ENCODE peak calls at places on chromosomes 16 and 17, in four cellular contexts. O is SK-N-SH, T is K562, A is GM12878. G is an unnamed sample.

GRCh38 chr16:21100447-21100846 is 50.2 kb downstream of the DNAH3 start:
- DNase-seq in T (no peak), O (no peak), A (no peak), G (no peak)

GRCh38 chr17:38919316-38920078 is 5.9 kb upstream of the LASP1NB start:
- DNase-seq in T (no peak), A (no peak), O (no peak), G (no peak)

GRCh38 chr17:310111-311010 is 42.2 kb downstream of the RPH3AL start:
- DNase-seq in A (no peak), O (no peak), T (no peak), G (no peak)

GRCh38 chr17:82639628-82640027 is 8.6 kb downstream of the WDR45B start:
- DNase-seq in T (no peak), A (no peak), O (no peak), G (no peak)

GRCh38 chr17:81184596-81184995 is 18.6 kb upstream of the AATK start:
- DNase-seq in A (no peak), O (peak; percentile 82), T (no peak), G (peak; percentile 45)

GRCh38 chr17:10357768-10358167 is 15.0 kb downstream of the MYH13 start:
- DNase-seq in T (peak; percentile 59), O (peak; percentile 27), A (no peak), G (peak; percentile 72)

GRCh38 chr17:45230787-45231480 is 9.2 kb downstream of the FMNL1 start:
- DNase-seq in T (no peak), A (no peak), O (peak; percentile 77), G (no peak)

GRCh38 chr17:67982034-67982640 is 14.1 kb downstream of the C17orf58 start:
- DNase-seq in O (no peak), T (no peak), A (no peak), G (no peak)

GRCh38 chr17:5630434-5630833 is 46.1 kb upstream of the NLRP1 start:
- DNase-seq in O (no peak), A (no peak), T (no peak), G (no peak)

GRCh38 chr17:28404461-28404811 is 1.6 kb downstream of the SLC46A1 start:
- DNase-seq in O (no peak), T (no peak), A (no peak), G (no peak)

GRCh38 chr16:1548727-1549126 is 15.3 kb downstream of the TMEM204 start:
- DNase-seq in A (no peak), T (no peak), O (no peak), G (no peak)

GRCh38 chr17:50676065-50676975 is 31.4 kb downstream of the ANKRD40 start:
- DNase-seq in T (peak; percentile 49), O (no peak), A (no peak), G (no peak)

GRCh38 chr17:80475949-80476876 is at the start of gene NPTX1:
- DNase-seq in O (peak; percentile 87), A (no peak), T (peak; percentile 57), G (no peak)

GRCh38 chr17:76154935-76155845 is 14.1 kb upstream of the FOXJ1 start:
- DNase-seq in A (no peak), T (no peak), O (no peak), G (peak; percentile 6)

GRCh38 chr16:53761967-53762726 is 58.2 kb downstream of the FTO start:
- DNase-seq in T (no peak), A (no peak), O (no peak), G (no peak)

GRCh38 chr17:61454095-61454931 is 2.1 kb downstream of the TBX4 start:
- DNase-seq in A (no peak), T (no peak), O (no peak), G (peak; percentile 49)

GRCh38 chr16:15466886-15467781 is 32.7 kb downstream of the BMERB1 start:
- DNase-seq in O (no peak), T (no peak), A (no peak), G (no peak)

DNA sequence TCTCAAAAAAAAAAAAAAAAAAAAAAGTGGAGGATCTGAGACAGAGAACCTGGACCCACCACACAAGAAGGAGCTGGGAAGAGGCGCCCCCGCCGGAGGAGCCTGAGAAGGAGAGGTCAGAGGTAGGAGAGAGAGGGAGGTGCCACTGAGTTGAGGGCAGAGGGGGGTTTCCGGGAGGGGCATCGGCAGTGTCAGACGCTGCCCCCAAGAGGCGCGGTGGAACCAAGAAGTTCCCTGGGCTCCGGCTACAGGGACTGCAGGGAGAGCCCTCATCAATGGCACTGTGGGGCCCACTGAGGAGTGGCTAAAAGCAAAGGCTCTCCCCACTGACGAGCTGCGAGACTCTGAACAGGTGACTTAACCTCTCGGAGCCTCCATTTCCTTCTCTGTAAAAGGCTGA is 4.2 kb downstream of the CCDC42 start:
- DNase-seq in A (no peak), O (no peak), T (no peak), G (peak; percentile 63)
- TF ChIP-seq USF1 in A (no peak), O (no peak), T (no peak), G (no peak)

DNA sequence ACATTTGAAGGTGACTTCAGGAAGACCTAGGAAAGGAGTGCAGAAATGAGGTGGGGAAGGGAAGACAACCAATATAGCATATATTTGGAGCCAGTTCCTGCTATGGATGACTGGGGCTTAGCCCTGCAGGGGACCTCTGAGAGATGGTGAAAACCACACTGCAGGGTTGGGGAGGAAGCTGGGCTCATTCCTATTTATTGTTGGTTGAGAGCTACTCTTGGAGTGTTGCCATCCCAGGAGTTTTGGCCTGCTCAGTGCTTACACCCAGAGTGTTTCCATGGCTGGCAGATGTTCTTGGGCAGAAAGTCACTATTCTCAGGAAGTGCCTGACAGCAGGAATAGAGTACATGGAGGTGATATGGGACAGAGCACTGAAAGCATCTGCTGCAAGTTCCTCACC is 145.8 kb downstream of the SPACA3 start:
- DNase-seq in O (no peak), A (no peak), T (no peak), G (no peak)
- TF ChIP-seq USF1 in O (no peak), A (no peak), T (no peak), G (no peak)

GRCh38 chr17:13786000-13786598 is 184.4 kb upstream of the HS3ST3A1 start:
- DNase-seq in A (no peak), O (no peak), T (no peak), G (no peak)
- TF ChIP-seq USF1 in A (no peak), O (no peak), T (no peak), G (no peak)

GRCh38 chr17:44188757-44189403 is 2.1 kb downstream of the TMUB2 start:
- DNase-seq in O (no peak), A (no peak), T (no peak), G (no peak)

GRCh38 chr17:44186307-44187130 is at the start of gene TMUB2:
- DNase-seq in A (peak; percentile 98), O (peak; percentile 100), T (peak; percentile 99), G (peak; percentile 100)

GRCh38 chr17:44184212-44184810 is 2.5 kb upstream of the TMUB2 start:
- DNase-seq in O (no peak), T (no peak), A (no peak), G (no peak)

GRCh38 chr17:44190496-44190895 is 3.7 kb downstream of the TMUB2 start:
- DNase-seq in T (no peak), A (no peak), O (no peak), G (no peak)

DNA sequence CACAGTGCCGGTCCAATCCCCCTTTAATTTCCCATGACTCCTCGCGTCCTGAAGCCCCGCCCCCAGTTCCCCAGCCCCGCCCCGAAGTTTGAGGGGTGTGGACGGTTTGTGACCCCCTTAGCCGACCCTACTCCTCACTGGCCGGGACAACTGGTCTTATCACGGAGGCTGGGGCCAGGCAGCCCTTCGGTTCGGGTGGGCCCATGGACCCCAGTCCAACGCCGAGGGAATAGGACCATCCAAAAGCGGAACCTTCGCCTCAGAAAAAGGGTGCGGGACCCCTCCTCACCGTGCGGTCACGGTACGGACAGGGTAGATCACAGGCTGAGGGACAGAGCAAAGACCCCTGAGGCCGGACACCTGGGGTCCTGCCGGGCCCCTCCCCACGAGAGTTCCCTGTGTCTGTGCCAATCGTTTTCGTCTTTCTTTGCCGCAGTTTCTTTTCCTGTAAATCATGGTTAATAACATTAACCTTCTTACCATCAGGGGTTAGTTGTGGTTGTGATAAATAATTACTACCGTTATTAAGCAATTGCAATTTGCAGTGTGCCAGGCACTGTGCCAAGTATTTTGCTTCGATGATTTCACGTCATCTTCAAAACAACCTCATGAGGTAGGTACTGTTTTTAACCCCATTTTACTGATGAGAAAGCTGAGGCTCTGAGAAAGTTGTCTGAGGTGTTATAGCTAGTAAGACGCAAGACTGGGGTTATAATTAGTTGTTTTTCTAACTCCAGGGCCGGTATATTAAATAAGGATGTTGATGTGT is 543 bp downstream of the TMUB2 start:
- DNase-seq in T (peak; percentile 88), O (peak; percentile 88), A (no peak), G (no peak)
- TF ChIP-seq USF1 in T (no peak), O (no peak), A (no peak), G (no peak)